ENCODE peak calls at places on chromosome 16, in six cellular contexts. One of them, this sample, is unnamed.

GRCh38 chr16:23124315-23124714 is 24.9 kb downstream of the USP31 start:
- DNase-seq in kidney: no peak
- DNase-seq in CD4-positive, alpha-beta T cell: no peak
- DNase-seq in mucosa of descending colon: no peak
- DNase-seq in activated CD4-positive, alpha-beta T cell treated with anti-CD3 and anti-CD28 coated beads, Interleukin-2, amount 50 U/mL, for 48 hours: peak
- DNase-seq in NCI-H1105 treated with DMSO at 0.1 percent for 48 hours: no peak
- DNase-seq in this sample: no peak

GRCh38 chr16:50246299-50247122 is 19.8 kb upstream of the ADCY7 start:
- DNase-seq in kidney: peak
- DNase-seq in mucosa of descending colon: peak
- DNase-seq in CD4-positive, alpha-beta T cell: no peak
- DNase-seq in NCI-H1105 treated with DMSO at 0.1 percent for 48 hours: no peak
- DNase-seq in activated CD4-positive, alpha-beta T cell treated with anti-CD3 and anti-CD28 coated beads, Interleukin-2, amount 50 U/mL, for 48 hours: no peak
- DNase-seq in this sample: no peak

GRCh38 chr16:19517424-19518089 is 4.3 kb downstream of the GDE1 start:
- DNase-seq in mucosa of descending colon: no peak
- DNase-seq in kidney: no peak
- DNase-seq in NCI-H1105 treated with DMSO at 0.1 percent for 48 hours: no peak
- DNase-seq in CD4-positive, alpha-beta T cell: no peak
- DNase-seq in activated CD4-positive, alpha-beta T cell treated with anti-CD3 and anti-CD28 coated beads, Interleukin-2, amount 50 U/mL, for 48 hours: no peak
- DNase-seq in this sample: no peak

GRCh38 chr16:56306690-56307533 is 115.6 kb downstream of the GNAO1 start:
- DNase-seq in kidney: peak
- DNase-seq in mucosa of descending colon: no peak
- DNase-seq in CD4-positive, alpha-beta T cell: no peak
- DNase-seq in activated CD4-positive, alpha-beta T cell treated with anti-CD3 and anti-CD28 coated beads, Interleukin-2, amount 50 U/mL, for 48 hours: no peak
- DNase-seq in NCI-H1105 treated with DMSO at 0.1 percent for 48 hours: no peak
- DNase-seq in this sample: no peak

GRCh38 chr16:59527206-59527997 is 793.3 kb upstream of the GOT2 start:
- DNase-seq in NCI-H1105 treated with DMSO at 0.1 percent for 48 hours: no peak
- DNase-seq in mucosa of descending colon: no peak
- DNase-seq in kidney: no peak
- DNase-seq in activated CD4-positive, alpha-beta T cell treated with anti-CD3 and anti-CD28 coated beads, Interleukin-2, amount 50 U/mL, for 48 hours: no peak
- DNase-seq in CD4-positive, alpha-beta T cell: no peak
- DNase-seq in this sample: no peak

GRCh38 chr16:51321251-51321650 is 170.2 kb upstream of the SALL1 start:
- DNase-seq in mucosa of descending colon: no peak
- DNase-seq in CD4-positive, alpha-beta T cell: no peak
- DNase-seq in kidney: no peak
- DNase-seq in activated CD4-positive, alpha-beta T cell treated with anti-CD3 and anti-CD28 coated beads, Interleukin-2, amount 50 U/mL, for 48 hours: no peak
- DNase-seq in NCI-H1105 treated with DMSO at 0.1 percent for 48 hours: no peak
- DNase-seq in this sample: no peak

GRCh38 chr16:85592700-85593502 is 20.2 kb upstream of the GSE1 start:
- DNase-seq in CD4-positive, alpha-beta T cell: no peak
- DNase-seq in mucosa of descending colon: no peak
- DNase-seq in activated CD4-positive, alpha-beta T cell treated with anti-CD3 and anti-CD28 coated beads, Interleukin-2, amount 50 U/mL, for 48 hours: no peak
- DNase-seq in NCI-H1105 treated with DMSO at 0.1 percent for 48 hours: no peak
- DNase-seq in kidney: no peak
- DNase-seq in this sample: no peak

GRCh38 chr16:49739381-49739780 is 116.5 kb downstream of the ZNF423 start:
- DNase-seq in kidney: no peak
- DNase-seq in mucosa of descending colon: peak
- DNase-seq in NCI-H1105 treated with DMSO at 0.1 percent for 48 hours: peak
- DNase-seq in activated CD4-positive, alpha-beta T cell treated with anti-CD3 and anti-CD28 coated beads, Interleukin-2, amount 50 U/mL, for 48 hours: no peak
- DNase-seq in CD4-positive, alpha-beta T cell: no peak
- DNase-seq in this sample: no peak

GRCh38 chr16:87053016-87053982 is 263.9 kb downstream of the C16orf95 start:
- DNase-seq in NCI-H1105 treated with DMSO at 0.1 percent for 48 hours: no peak
- DNase-seq in CD4-positive, alpha-beta T cell: no peak
- DNase-seq in activated CD4-positive, alpha-beta T cell treated with anti-CD3 and anti-CD28 coated beads, Interleukin-2, amount 50 U/mL, for 48 hours: no peak
- DNase-seq in mucosa of descending colon: no peak
- DNase-seq in kidney: no peak
- DNase-seq in this sample: no peak

GRCh38 chr16:54783226-54783625 is 147.4 kb upstream of the IRX5 start:
- DNase-seq in mucosa of descending colon: no peak
- DNase-seq in activated CD4-positive, alpha-beta T cell treated with anti-CD3 and anti-CD28 coated beads, Interleukin-2, amount 50 U/mL, for 48 hours: no peak
- DNase-seq in CD4-positive, alpha-beta T cell: no peak
- DNase-seq in kidney: no peak
- DNase-seq in NCI-H1105 treated with DMSO at 0.1 percent for 48 hours: no peak
- DNase-seq in this sample: no peak

GRCh38 chr16:56336071-56336688 is 89.2 kb downstream of the AMFR start:
- DNase-seq in activated CD4-positive, alpha-beta T cell treated with anti-CD3 and anti-CD28 coated beads, Interleukin-2, amount 50 U/mL, for 48 hours: no peak
- DNase-seq in kidney: peak
- DNase-seq in NCI-H1105 treated with DMSO at 0.1 percent for 48 hours: no peak
- DNase-seq in mucosa of descending colon: peak
- DNase-seq in CD4-positive, alpha-beta T cell: no peak
- DNase-seq in this sample: no peak

GRCh38 chr16:29738514-29738913 is 7.3 kb downstream of the C16orf54 start:
- DNase-seq in mucosa of descending colon: no peak
- DNase-seq in kidney: no peak
- DNase-seq in NCI-H1105 treated with DMSO at 0.1 percent for 48 hours: no peak
- DNase-seq in activated CD4-positive, alpha-beta T cell treated with anti-CD3 and anti-CD28 coated beads, Interleukin-2, amount 50 U/mL, for 48 hours: peak
- DNase-seq in CD4-positive, alpha-beta T cell: peak
- DNase-seq in this sample: no peak

GRCh38 chr16:2990891-2991290 is 10.6 kb upstream of the PKMYT1 start:
- DNase-seq in activated CD4-positive, alpha-beta T cell treated with anti-CD3 and anti-CD28 coated beads, Interleukin-2, amount 50 U/mL, for 48 hours: no peak
- DNase-seq in mucosa of descending colon: peak
- DNase-seq in NCI-H1105 treated with DMSO at 0.1 percent for 48 hours: no peak
- DNase-seq in CD4-positive, alpha-beta T cell: no peak
- DNase-seq in kidney: no peak
- DNase-seq in this sample: peak

GRCh38 chr16:18800674-18801196 is 614 bp downstream of the ARL6IP1 start:
- DNase-seq in kidney: no peak
- DNase-seq in CD4-positive, alpha-beta T cell: no peak
- DNase-seq in NCI-H1105 treated with DMSO at 0.1 percent for 48 hours: no peak
- DNase-seq in activated CD4-positive, alpha-beta T cell treated with anti-CD3 and anti-CD28 coated beads, Interleukin-2, amount 50 U/mL, for 48 hours: no peak
- DNase-seq in mucosa of descending colon: no peak
- DNase-seq in this sample: no peak

This sample was measured in stomach.